ENCODE peak calls at places on chromosomes 3 and 15, in seven cellular contexts. P is HCT116; K is T-cell; A is activated T-helper 1 cell treated with anti-CD3 and anti-CD28 coated beads, Interleukin-2, amount 50 U/mL, for 16 hours; T is Ammon's horn; Y is HCEC 1CT; G is Caki2. E is an unnamed sample.

GRCh38 chr3:14125193-14126016 is 553 bp downstream of the TMEM43 start:
- DNase-seq in P (peak), K (peak), A (peak), T (peak), Y (peak), G (peak), E (peak)

GRCh38 chr3:66355394-66355793 is 134.6 kb downstream of the SLC25A26 start:
- DNase-seq in P (no peak), K (no peak), A (no peak), T (no peak), Y (no peak), G (no peak), E (no peak)

GRCh38 chr15:75058127-75058905 is 34.9 kb downstream of the PPCDC start:
- DNase-seq in P (no peak), K (no peak), A (no peak), T (no peak), Y (no peak), G (peak), E (no peak)

GRCh38 chr3:10553586-10554235 is 48.3 kb upstream of the ATP2B2 start:
- DNase-seq in P (no peak), K (no peak), A (no peak), T (peak), Y (no peak), G (no peak), E (peak)

GRCh38 chr15:99167201-99167600 is 62.3 kb downstream of the SYNM start:
- DNase-seq in P (no peak), K (no peak), A (no peak), T (no peak), Y (no peak), G (no peak), E (no peak)

GRCh38 chr15:62934236-62934971 is 108.1 kb upstream of the TPM1 start:
- DNase-seq in P (no peak), K (no peak), A (no peak), T (no peak), Y (no peak), G (no peak), E (no peak)

GRCh38 chr3:187610926-187611545 is 59.2 kb downstream of the SST start:
- DNase-seq in P (no peak), K (no peak), A (no peak), T (peak), Y (no peak), G (peak), E (no peak)

GRCh38 chr3:136332776-136333175 is 82.6 kb downstream of the PCCB start:
- DNase-seq in P (no peak), K (no peak), A (no peak), T (no peak), Y (peak), G (no peak), E (no peak)

GRCh38 chr3:196016485-196016884 is 65.4 kb downstream of the TFRC start:
- DNase-seq in P (no peak), K (no peak), A (no peak), T (no peak), Y (peak), G (peak), E (no peak)

GRCh38 chr3:150901793-150902192 is 3.4 kb downstream of the MINDY4B start:
- DNase-seq in P (no peak), K (no peak), A (no peak), T (no peak), Y (no peak), G (no peak), E (no peak)

E was measured in nephron progenitor cell.